ENCODE peak calls at places on chromosomes 7 and 10, in nine cellular contexts. One of them, this sample, is unnamed.

GRCh38 chr10:54983255-54983654 is 182.2 kb upstream of the PCDH15 start:
- DNase-seq in NCI-H1105: no peak
- DNase-seq in sciatic nerve: no peak
- DNase-seq in stimulated activated CD4-positive, alpha-beta T cell treated with anti-CD3 and anti-CD28 coated beads, Interleukin-1b, Interleukin-23, amount 100 ng/mL, for 1 hour: no peak
- DNase-seq in posterior vena cava: no peak
- DNase-seq in non-pigmented ciliary epithelial cell: no peak
- DNase-seq in NCI-H748 treated with DMSO at 0.1 percent for 48 hours: no peak
- DNase-seq in activated naive CD8-positive, alpha-beta T cell treated with anti-CD3 and anti-CD28 coated beads, Interleukin-2, amount 50 U/mL, for 16 hours: no peak
- DNase-seq in neural crest cell: no peak
- DNase-seq in this sample: no peak

GRCh38 chr7:17090751-17091150 is 207.7 kb upstream of the AHR start:
- DNase-seq in NCI-H1105: no peak
- DNase-seq in sciatic nerve: no peak
- DNase-seq in stimulated activated CD4-positive, alpha-beta T cell treated with anti-CD3 and anti-CD28 coated beads, Interleukin-1b, Interleukin-23, amount 100 ng/mL, for 1 hour: no peak
- DNase-seq in posterior vena cava: no peak
- DNase-seq in non-pigmented ciliary epithelial cell: peak; percentile 36
- DNase-seq in NCI-H748 treated with DMSO at 0.1 percent for 48 hours: no peak
- DNase-seq in activated naive CD8-positive, alpha-beta T cell treated with anti-CD3 and anti-CD28 coated beads, Interleukin-2, amount 50 U/mL, for 16 hours: no peak
- DNase-seq in neural crest cell: no peak
- DNase-seq in this sample: no peak

GRCh38 chr10:54009672-54010071 is 791.4 kb downstream of the PCDH15 start:
- DNase-seq in NCI-H1105: no peak
- DNase-seq in sciatic nerve: no peak
- DNase-seq in stimulated activated CD4-positive, alpha-beta T cell treated with anti-CD3 and anti-CD28 coated beads, Interleukin-1b, Interleukin-23, amount 100 ng/mL, for 1 hour: no peak
- DNase-seq in posterior vena cava: peak; percentile 45
- DNase-seq in non-pigmented ciliary epithelial cell: no peak
- DNase-seq in NCI-H748 treated with DMSO at 0.1 percent for 48 hours: no peak
- DNase-seq in activated naive CD8-positive, alpha-beta T cell treated with anti-CD3 and anti-CD28 coated beads, Interleukin-2, amount 50 U/mL, for 16 hours: no peak
- DNase-seq in neural crest cell: no peak
- DNase-seq in this sample: no peak

GRCh38 chr10:17756557-17757208 is 4.7 kb downstream of the TMEM236 start:
- DNase-seq in NCI-H1105: no peak
- DNase-seq in sciatic nerve: no peak
- DNase-seq in stimulated activated CD4-positive, alpha-beta T cell treated with anti-CD3 and anti-CD28 coated beads, Interleukin-1b, Interleukin-23, amount 100 ng/mL, for 1 hour: no peak
- DNase-seq in posterior vena cava: no peak
- DNase-seq in non-pigmented ciliary epithelial cell: no peak
- DNase-seq in NCI-H748 treated with DMSO at 0.1 percent for 48 hours: no peak
- DNase-seq in activated naive CD8-positive, alpha-beta T cell treated with anti-CD3 and anti-CD28 coated beads, Interleukin-2, amount 50 U/mL, for 16 hours: no peak
- DNase-seq in neural crest cell: no peak
- DNase-seq in this sample: no peak

GRCh38 chr7:31497501-31497900 is 16.4 kb upstream of the ITPRID1 start:
- DNase-seq in NCI-H1105: no peak
- DNase-seq in sciatic nerve: no peak
- DNase-seq in stimulated activated CD4-positive, alpha-beta T cell treated with anti-CD3 and anti-CD28 coated beads, Interleukin-1b, Interleukin-23, amount 100 ng/mL, for 1 hour: no peak
- DNase-seq in posterior vena cava: no peak
- DNase-seq in non-pigmented ciliary epithelial cell: no peak
- DNase-seq in NCI-H748 treated with DMSO at 0.1 percent for 48 hours: no peak
- DNase-seq in activated naive CD8-positive, alpha-beta T cell treated with anti-CD3 and anti-CD28 coated beads, Interleukin-2, amount 50 U/mL, for 16 hours: no peak
- DNase-seq in neural crest cell: no peak
- DNase-seq in this sample: no peak

GRCh38 chr7:46301677-46302076 is 380.6 kb upstream of the IGFBP3 start:
- DNase-seq in NCI-H1105: no peak
- DNase-seq in sciatic nerve: no peak
- DNase-seq in stimulated activated CD4-positive, alpha-beta T cell treated with anti-CD3 and anti-CD28 coated beads, Interleukin-1b, Interleukin-23, amount 100 ng/mL, for 1 hour: no peak
- DNase-seq in posterior vena cava: no peak
- DNase-seq in non-pigmented ciliary epithelial cell: no peak
- DNase-seq in NCI-H748 treated with DMSO at 0.1 percent for 48 hours: no peak
- DNase-seq in activated naive CD8-positive, alpha-beta T cell treated with anti-CD3 and anti-CD28 coated beads, Interleukin-2, amount 50 U/mL, for 16 hours: no peak
- DNase-seq in neural crest cell: no peak
- DNase-seq in this sample: no peak

GRCh38 chr7:113996405-113996804 is 77.6 kb upstream of the PPP1R3A start:
- DNase-seq in NCI-H1105: no peak
- DNase-seq in sciatic nerve: no peak
- DNase-seq in stimulated activated CD4-positive, alpha-beta T cell treated with anti-CD3 and anti-CD28 coated beads, Interleukin-1b, Interleukin-23, amount 100 ng/mL, for 1 hour: no peak
- DNase-seq in posterior vena cava: no peak
- DNase-seq in non-pigmented ciliary epithelial cell: peak; percentile 1
- DNase-seq in NCI-H748 treated with DMSO at 0.1 percent for 48 hours: no peak
- DNase-seq in activated naive CD8-positive, alpha-beta T cell treated with anti-CD3 and anti-CD28 coated beads, Interleukin-2, amount 50 U/mL, for 16 hours: no peak
- DNase-seq in neural crest cell: no peak
- DNase-seq in this sample: no peak

GRCh38 chr10:49600046-49600445 is 10.1 kb upstream of the SLC18A3 start:
- DNase-seq in NCI-H1105: no peak
- DNase-seq in sciatic nerve: no peak
- DNase-seq in stimulated activated CD4-positive, alpha-beta T cell treated with anti-CD3 and anti-CD28 coated beads, Interleukin-1b, Interleukin-23, amount 100 ng/mL, for 1 hour: no peak
- DNase-seq in posterior vena cava: peak; percentile 45
- DNase-seq in non-pigmented ciliary epithelial cell: no peak
- DNase-seq in NCI-H748 treated with DMSO at 0.1 percent for 48 hours: no peak
- DNase-seq in activated naive CD8-positive, alpha-beta T cell treated with anti-CD3 and anti-CD28 coated beads, Interleukin-2, amount 50 U/mL, for 16 hours: no peak
- DNase-seq in neural crest cell: no peak
- DNase-seq in this sample: no peak

GRCh38 chr10:17547026-17547425 is 70.1 kb downstream of the HACD1 start:
- DNase-seq in NCI-H1105: no peak
- DNase-seq in sciatic nerve: no peak
- DNase-seq in stimulated activated CD4-positive, alpha-beta T cell treated with anti-CD3 and anti-CD28 coated beads, Interleukin-1b, Interleukin-23, amount 100 ng/mL, for 1 hour: no peak
- DNase-seq in posterior vena cava: no peak
- DNase-seq in non-pigmented ciliary epithelial cell: no peak
- DNase-seq in NCI-H748 treated with DMSO at 0.1 percent for 48 hours: no peak
- DNase-seq in activated naive CD8-positive, alpha-beta T cell treated with anti-CD3 and anti-CD28 coated beads, Interleukin-2, amount 50 U/mL, for 16 hours: no peak
- DNase-seq in neural crest cell: no peak
- DNase-seq in this sample: no peak

GRCh38 chr10:17669185-17669872 is 25.4 kb downstream of the STAM start:
- DNase-seq in NCI-H1105: no peak
- DNase-seq in sciatic nerve: no peak
- DNase-seq in stimulated activated CD4-positive, alpha-beta T cell treated with anti-CD3 and anti-CD28 coated beads, Interleukin-1b, Interleukin-23, amount 100 ng/mL, for 1 hour: no peak
- DNase-seq in posterior vena cava: no peak
- DNase-seq in non-pigmented ciliary epithelial cell: no peak
- DNase-seq in NCI-H748 treated with DMSO at 0.1 percent for 48 hours: no peak
- DNase-seq in activated naive CD8-positive, alpha-beta T cell treated with anti-CD3 and anti-CD28 coated beads, Interleukin-2, amount 50 U/mL, for 16 hours: no peak
- DNase-seq in neural crest cell: no peak
- DNase-seq in this sample: no peak

GRCh38 chr7:139560678-139561077 is 37.2 kb downstream of the CLEC2L start:
- DNase-seq in NCI-H1105: peak; percentile 94
- DNase-seq in sciatic nerve: no peak
- DNase-seq in stimulated activated CD4-positive, alpha-beta T cell treated with anti-CD3 and anti-CD28 coated beads, Interleukin-1b, Interleukin-23, amount 100 ng/mL, for 1 hour: no peak
- DNase-seq in posterior vena cava: no peak
- DNase-seq in non-pigmented ciliary epithelial cell: no peak
- DNase-seq in NCI-H748 treated with DMSO at 0.1 percent for 48 hours: peak; percentile 68
- DNase-seq in activated naive CD8-positive, alpha-beta T cell treated with anti-CD3 and anti-CD28 coated beads, Interleukin-2, amount 50 U/mL, for 16 hours: no peak
- DNase-seq in neural crest cell: no peak
- DNase-seq in this sample: peak; percentile 97

GRCh38 chr7:67377939-67378862 is 381.6 kb downstream of the TYW1 start:
- DNase-seq in NCI-H1105: peak; percentile 39
- DNase-seq in sciatic nerve: peak; percentile 77
- DNase-seq in stimulated activated CD4-positive, alpha-beta T cell treated with anti-CD3 and anti-CD28 coated beads, Interleukin-1b, Interleukin-23, amount 100 ng/mL, for 1 hour: peak; percentile 15
- DNase-seq in posterior vena cava: peak; percentile 86
- DNase-seq in non-pigmented ciliary epithelial cell: peak; percentile 45
- DNase-seq in NCI-H748 treated with DMSO at 0.1 percent for 48 hours: peak; percentile 72
- DNase-seq in activated naive CD8-positive, alpha-beta T cell treated with anti-CD3 and anti-CD28 coated beads, Interleukin-2, amount 50 U/mL, for 16 hours: peak; percentile 2
- DNase-seq in neural crest cell: peak; percentile 83
- DNase-seq in this sample: peak; percentile 86

GRCh38 chr7:52168085-52168484 is 851.5 kb upstream of the COBL start:
- DNase-seq in NCI-H1105: no peak
- DNase-seq in sciatic nerve: no peak
- DNase-seq in stimulated activated CD4-positive, alpha-beta T cell treated with anti-CD3 and anti-CD28 coated beads, Interleukin-1b, Interleukin-23, amount 100 ng/mL, for 1 hour: no peak
- DNase-seq in posterior vena cava: no peak
- DNase-seq in non-pigmented ciliary epithelial cell: no peak
- DNase-seq in NCI-H748 treated with DMSO at 0.1 percent for 48 hours: peak; percentile 3
- DNase-seq in activated naive CD8-positive, alpha-beta T cell treated with anti-CD3 and anti-CD28 coated beads, Interleukin-2, amount 50 U/mL, for 16 hours: no peak
- DNase-seq in neural crest cell: no peak
- DNase-seq in this sample: no peak

This sample was measured in COR-L47.